ENCODE peak calls at places on chromosomes 6 and 20, in seven cellular contexts. One of them, this sample, is unnamed.

GRCh38 chr6:86775893-86776292 is 161.4 kb upstream of the HTR1E start:
- DNase-seq in colonic mucosa: no peak
- DNase-seq in cardiac fibroblast: no peak
- DNase-seq in CD8-positive, alpha-beta T cell: no peak
- DNase-seq in PC-3: no peak
- DNase-seq in neural crest cell: no peak
- DNase-seq in lower lobe of right lung: no peak
- DNase-seq in this sample: no peak

GRCh38 chr6:89597372-89597771 is 41.2 kb downstream of the LYRM2 start:
- DNase-seq in colonic mucosa: no peak
- DNase-seq in cardiac fibroblast: no peak
- DNase-seq in CD8-positive, alpha-beta T cell: no peak
- DNase-seq in PC-3: no peak
- DNase-seq in neural crest cell: no peak
- DNase-seq in lower lobe of right lung: no peak
- DNase-seq in this sample: no peak

GRCh38 chr6:45105170-45105820 is 222.8 kb upstream of the RUNX2 start:
- DNase-seq in colonic mucosa: no peak
- DNase-seq in cardiac fibroblast: no peak
- DNase-seq in CD8-positive, alpha-beta T cell: no peak
- DNase-seq in PC-3: peak; percentile 7
- DNase-seq in neural crest cell: no peak
- DNase-seq in lower lobe of right lung: no peak
- DNase-seq in this sample: no peak

GRCh38 chr6:144190051-144190450 is 39.7 kb downstream of the STX11 start:
- DNase-seq in colonic mucosa: no peak
- DNase-seq in cardiac fibroblast: no peak
- DNase-seq in CD8-positive, alpha-beta T cell: no peak
- DNase-seq in PC-3: no peak
- DNase-seq in neural crest cell: no peak
- DNase-seq in lower lobe of right lung: no peak
- DNase-seq in this sample: no peak

GRCh38 chr6:127100510-127101140 is 17.8 kb upstream of the RSPO3 start:
- DNase-seq in colonic mucosa: no peak
- DNase-seq in cardiac fibroblast: peak; percentile 25
- DNase-seq in CD8-positive, alpha-beta T cell: no peak
- DNase-seq in PC-3: peak; percentile 16
- DNase-seq in neural crest cell: no peak
- DNase-seq in lower lobe of right lung: no peak
- DNase-seq in this sample: no peak

GRCh38 chr6:112443666-112444065 is 96.5 kb downstream of the RFPL4B start:
- DNase-seq in colonic mucosa: peak; percentile 20
- DNase-seq in cardiac fibroblast: peak; percentile 84
- DNase-seq in CD8-positive, alpha-beta T cell: no peak
- DNase-seq in PC-3: no peak
- DNase-seq in neural crest cell: no peak
- DNase-seq in lower lobe of right lung: no peak
- DNase-seq in this sample: no peak

GRCh38 chr6:153511896-153512496 is 380.9 kb upstream of the RGS17 start:
- DNase-seq in colonic mucosa: no peak
- DNase-seq in cardiac fibroblast: peak; percentile 55
- DNase-seq in CD8-positive, alpha-beta T cell: no peak
- DNase-seq in PC-3: peak; percentile 65
- DNase-seq in neural crest cell: peak; percentile 23
- DNase-seq in lower lobe of right lung: no peak
- DNase-seq in this sample: no peak

GRCh38 chr6:85620308-85620707 is 22.4 kb downstream of the SYNCRIP start:
- DNase-seq in colonic mucosa: no peak
- DNase-seq in cardiac fibroblast: no peak
- DNase-seq in CD8-positive, alpha-beta T cell: no peak
- DNase-seq in PC-3: no peak
- DNase-seq in neural crest cell: no peak
- DNase-seq in lower lobe of right lung: no peak
- DNase-seq in this sample: no peak

GRCh38 chr6:35489066-35489465 is 7.8 kb downstream of the TEAD3 start:
- DNase-seq in colonic mucosa: no peak
- DNase-seq in cardiac fibroblast: no peak
- DNase-seq in CD8-positive, alpha-beta T cell: no peak
- DNase-seq in PC-3: no peak
- DNase-seq in neural crest cell: no peak
- DNase-seq in lower lobe of right lung: no peak
- DNase-seq in this sample: no peak

GRCh38 chr20:48295445-48295903 is 510.2 kb upstream of the SULF2 start:
- DNase-seq in colonic mucosa: no peak
- DNase-seq in cardiac fibroblast: peak; percentile 97
- DNase-seq in CD8-positive, alpha-beta T cell: no peak
- DNase-seq in PC-3: peak; percentile 98
- DNase-seq in neural crest cell: no peak
- DNase-seq in lower lobe of right lung: no peak
- DNase-seq in this sample: no peak

GRCh38 chr6:24520929-24521546 is 26.3 kb downstream of the ALDH5A1 start:
- DNase-seq in colonic mucosa: peak; percentile 56
- DNase-seq in cardiac fibroblast: peak; percentile 38
- DNase-seq in CD8-positive, alpha-beta T cell: peak; percentile 18
- DNase-seq in PC-3: peak; percentile 67
- DNase-seq in neural crest cell: peak; percentile 40
- DNase-seq in lower lobe of right lung: peak; percentile 69
- DNase-seq in this sample: no peak

GRCh38 chr6:63856271-63856670 is 220.7 kb downstream of the PHF3 start:
- DNase-seq in colonic mucosa: no peak
- DNase-seq in cardiac fibroblast: peak; percentile 6
- DNase-seq in CD8-positive, alpha-beta T cell: no peak
- DNase-seq in PC-3: no peak
- DNase-seq in neural crest cell: no peak
- DNase-seq in lower lobe of right lung: no peak
- DNase-seq in this sample: no peak

GRCh38 chr6:121441477-121441876 is 6.0 kb downstream of the GJA1 start:
- DNase-seq in colonic mucosa: no peak
- DNase-seq in cardiac fibroblast: no peak
- DNase-seq in CD8-positive, alpha-beta T cell: no peak
- DNase-seq in PC-3: no peak
- DNase-seq in neural crest cell: no peak
- DNase-seq in lower lobe of right lung: no peak
- DNase-seq in this sample: no peak

GRCh38 chr6:156725712-156726111 is 51.5 kb upstream of the ARID1B start:
- DNase-seq in colonic mucosa: no peak
- DNase-seq in cardiac fibroblast: no peak
- DNase-seq in CD8-positive, alpha-beta T cell: no peak
- DNase-seq in PC-3: no peak
- DNase-seq in neural crest cell: no peak
- DNase-seq in lower lobe of right lung: no peak
- DNase-seq in this sample: no peak

GRCh38 chr20:43579861-43580793 is 10.6 kb upstream of the IFT52 start:
- DNase-seq in colonic mucosa: peak; percentile 23
- DNase-seq in cardiac fibroblast: peak; percentile 43
- DNase-seq in CD8-positive, alpha-beta T cell: no peak
- DNase-seq in PC-3: peak; percentile 6
- DNase-seq in neural crest cell: no peak
- DNase-seq in lower lobe of right lung: no peak
- DNase-seq in this sample: no peak
- TF ChIP-seq CTCF in colonic mucosa: no peak
- TF ChIP-seq CTCF in cardiac fibroblast: no peak
- TF ChIP-seq CTCF in CD8-positive, alpha-beta T cell: no peak
- TF ChIP-seq CTCF in PC-3: no peak
- TF ChIP-seq CTCF in neural crest cell: no peak
- TF ChIP-seq CTCF in lower lobe of right lung: no peak
- TF ChIP-seq CTCF in this sample: no peak

DNA sequence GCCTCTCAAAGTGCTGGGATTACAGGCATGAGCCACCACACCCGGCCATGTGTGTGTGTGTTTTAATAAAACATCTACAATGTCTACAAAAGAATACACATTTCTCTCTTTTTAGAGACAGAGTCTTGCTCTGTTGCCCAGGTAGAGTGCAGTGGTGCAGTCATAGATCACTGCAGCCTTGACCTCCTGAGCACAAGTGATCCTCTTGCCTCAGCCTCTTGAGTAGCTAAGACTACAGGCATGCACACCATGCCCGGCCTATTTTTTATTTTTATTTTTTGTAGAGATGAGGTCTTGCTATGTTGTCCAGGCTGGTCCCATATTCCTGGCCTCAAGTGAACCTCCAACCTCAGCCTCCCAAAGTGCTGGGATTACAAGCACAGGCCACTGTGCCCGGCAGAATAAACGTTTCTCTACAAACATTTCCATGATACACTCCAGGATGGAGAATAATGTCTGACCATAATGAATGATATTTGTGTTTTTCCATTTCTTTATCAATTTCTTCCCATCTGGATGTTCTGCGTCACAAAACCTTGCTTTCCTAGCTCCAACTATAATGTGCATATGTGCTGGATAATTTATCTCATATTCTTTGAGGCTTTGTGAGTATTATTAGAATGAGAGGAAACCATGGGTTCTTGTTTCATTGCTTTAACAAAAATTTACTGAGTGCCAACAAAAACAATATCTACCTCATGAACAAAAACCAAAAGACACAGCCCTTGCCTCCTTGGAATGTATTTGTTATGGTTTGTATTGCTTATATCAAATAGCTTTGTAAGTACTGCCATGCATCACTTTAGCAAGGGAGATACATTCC is 28.6 kb upstream of the CCN2 start:
- DNase-seq in colonic mucosa: no peak
- DNase-seq in cardiac fibroblast: peak; percentile 89
- DNase-seq in CD8-positive, alpha-beta T cell: no peak
- DNase-seq in PC-3: peak; percentile 10
- DNase-seq in neural crest cell: no peak
- DNase-seq in lower lobe of right lung: no peak
- DNase-seq in this sample: no peak
- TF ChIP-seq CTCF in colonic mucosa: no peak
- TF ChIP-seq CTCF in cardiac fibroblast: no peak
- TF ChIP-seq CTCF in CD8-positive, alpha-beta T cell: no peak
- TF ChIP-seq CTCF in PC-3: no peak
- TF ChIP-seq CTCF in neural crest cell: no peak
- TF ChIP-seq CTCF in lower lobe of right lung: no peak
- TF ChIP-seq CTCF in this sample: no peak

GRCh38 chr6:336159-337114 is 44.1 kb downstream of the DUSP22 start:
- DNase-seq in colonic mucosa: no peak
- DNase-seq in cardiac fibroblast: no peak
- DNase-seq in CD8-positive, alpha-beta T cell: no peak
- DNase-seq in PC-3: no peak
- DNase-seq in neural crest cell: no peak
- DNase-seq in lower lobe of right lung: no peak
- DNase-seq in this sample: no peak
- TF ChIP-seq CTCF in colonic mucosa: no peak
- TF ChIP-seq CTCF in cardiac fibroblast: no peak
- TF ChIP-seq CTCF in CD8-positive, alpha-beta T cell: no peak
- TF ChIP-seq CTCF in PC-3: no peak
- TF ChIP-seq CTCF in neural crest cell: no peak
- TF ChIP-seq CTCF in lower lobe of right lung: no peak
- TF ChIP-seq CTCF in this sample: no peak

DNA sequence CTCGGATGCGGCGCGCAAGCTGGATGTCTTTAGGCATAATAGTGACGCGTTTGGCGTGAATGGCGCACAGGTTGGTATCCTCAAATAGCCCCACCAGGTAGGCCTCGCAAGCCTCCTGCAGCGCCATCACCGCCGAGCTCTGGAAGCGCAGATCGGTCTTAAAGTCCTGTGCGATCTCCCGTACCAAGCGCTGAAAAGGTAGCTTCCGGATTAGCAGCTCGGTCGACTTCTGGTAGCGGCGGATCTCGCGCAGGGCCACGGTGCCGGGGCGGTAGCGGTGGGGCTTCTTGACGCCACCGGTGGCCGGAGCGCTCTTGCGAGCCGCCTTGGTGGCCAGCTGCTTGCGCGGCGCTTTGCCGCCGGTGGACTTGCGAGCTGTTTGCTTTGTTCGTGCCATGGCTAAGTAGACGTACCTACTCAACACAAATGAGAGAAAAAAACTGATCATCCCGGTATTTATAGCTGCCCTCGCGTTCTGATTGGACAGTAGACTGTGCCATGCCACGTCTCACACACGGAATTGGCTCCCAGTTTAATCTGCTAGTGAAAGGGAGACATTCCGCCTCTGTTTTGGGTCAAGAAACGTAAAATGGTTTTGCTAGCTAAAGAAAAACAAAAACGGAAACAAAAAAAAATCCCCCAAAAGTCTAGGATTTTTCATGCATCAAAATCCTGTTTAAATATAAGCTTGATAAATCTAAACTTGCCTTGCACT is 40.1 kb downstream of the OR2B2 start:
- DNase-seq in colonic mucosa: peak; percentile 93
- DNase-seq in cardiac fibroblast: peak; percentile 98
- DNase-seq in CD8-positive, alpha-beta T cell: peak; percentile 79
- DNase-seq in PC-3: no peak
- DNase-seq in neural crest cell: peak; percentile 64
- DNase-seq in lower lobe of right lung: peak; percentile 78
- DNase-seq in this sample: peak; percentile 76
- TF ChIP-seq CTCF in colonic mucosa: no peak
- TF ChIP-seq CTCF in cardiac fibroblast: peak; percentile 21
- TF ChIP-seq CTCF in CD8-positive, alpha-beta T cell: peak; percentile 48
- TF ChIP-seq CTCF in PC-3: no peak
- TF ChIP-seq CTCF in neural crest cell: no peak
- TF ChIP-seq CTCF in lower lobe of right lung: no peak
- TF ChIP-seq CTCF in this sample: no peak

GRCh38 chr6:1014431-1014807 is 297.5 kb upstream of the FOXQ1 start:
- DNase-seq in colonic mucosa: no peak
- DNase-seq in cardiac fibroblast: no peak
- DNase-seq in CD8-positive, alpha-beta T cell: no peak
- DNase-seq in PC-3: no peak
- DNase-seq in neural crest cell: no peak
- DNase-seq in lower lobe of right lung: no peak
- DNase-seq in this sample: no peak

GRCh38 chr6:1013656-1014430 is 298.1 kb upstream of the FOXQ1 start:
- DNase-seq in colonic mucosa: no peak
- DNase-seq in cardiac fibroblast: no peak
- DNase-seq in CD8-positive, alpha-beta T cell: no peak
- DNase-seq in PC-3: no peak
- DNase-seq in neural crest cell: no peak
- DNase-seq in lower lobe of right lung: no peak
- DNase-seq in this sample: no peak

GRCh38 chr6:1020133-1020532 is 291.8 kb upstream of the FOXQ1 start:
- DNase-seq in colonic mucosa: no peak
- DNase-seq in cardiac fibroblast: no peak
- DNase-seq in CD8-positive, alpha-beta T cell: no peak
- DNase-seq in PC-3: no peak
- DNase-seq in neural crest cell: no peak
- DNase-seq in lower lobe of right lung: no peak
- DNase-seq in this sample: no peak

GRCh38 chr6:1016329-1017302 is 295.3 kb upstream of the FOXQ1 start:
- DNase-seq in colonic mucosa: no peak
- DNase-seq in cardiac fibroblast: no peak
- DNase-seq in CD8-positive, alpha-beta T cell: no peak
- DNase-seq in PC-3: no peak
- DNase-seq in neural crest cell: no peak
- DNase-seq in lower lobe of right lung: no peak
- DNase-seq in this sample: no peak

DNA sequence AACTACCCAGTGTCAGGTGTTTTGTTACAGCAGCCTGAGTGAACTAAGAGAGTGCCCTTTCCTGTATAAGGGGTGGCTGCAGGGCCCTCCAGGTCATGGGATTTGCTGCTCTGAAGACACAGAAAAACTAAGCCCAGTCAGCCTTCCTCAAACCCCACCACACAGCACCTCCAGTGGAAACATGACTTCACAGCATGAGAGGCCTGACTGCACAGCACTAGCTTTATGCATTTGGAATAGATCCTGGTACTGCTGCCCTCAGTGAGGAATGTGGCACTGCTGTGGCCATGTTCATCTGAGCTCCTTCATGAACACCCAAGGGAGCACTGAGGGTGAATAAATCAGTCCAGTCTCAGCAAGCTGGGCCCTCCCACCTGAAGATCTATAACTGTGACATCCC is 296.1 kb upstream of the FOXQ1 start:
- DNase-seq in colonic mucosa: no peak
- DNase-seq in cardiac fibroblast: no peak
- DNase-seq in CD8-positive, alpha-beta T cell: no peak
- DNase-seq in PC-3: no peak
- DNase-seq in neural crest cell: no peak
- DNase-seq in lower lobe of right lung: no peak
- DNase-seq in this sample: no peak
- TF ChIP-seq CTCF in colonic mucosa: no peak
- TF ChIP-seq CTCF in cardiac fibroblast: no peak
- TF ChIP-seq CTCF in CD8-positive, alpha-beta T cell: no peak
- TF ChIP-seq CTCF in PC-3: no peak
- TF ChIP-seq CTCF in neural crest cell: no peak
- TF ChIP-seq CTCF in lower lobe of right lung: no peak
- TF ChIP-seq CTCF in this sample: no peak

This sample was measured in natural killer cell.